ENCODE peak calls at places on chromosomes 2 and 18, in ten cellular contexts. One of them, this sample, is unnamed.

GRCh38 chr18:13447621-13448020 is 229.1 kb downstream of the LDLRAD4 start:
- DNase-seq in RCC 7860: peak
- DNase-seq in naive thymus-derived CD8-positive, alpha-beta T cell: no peak
- DNase-seq in head of caudate nucleus: no peak
- DNase-seq in NCI-H1417: peak
- DNase-seq in posterior vena cava: peak
- DNase-seq in glomerular endothelial cell: no peak
- DNase-seq in stimulated activated CD4-positive, alpha-beta T cell treated with anti-CD3 and anti-CD28 coated beads, Interleukin-15, amount 100 ng/mL, for 1 hour: no peak
- DNase-seq in substantia nigra: no peak
- DNase-seq in activated CD4-positive, CD25-positive, alpha-beta regulatory T cell: no peak
- DNase-seq in this sample: no peak

GRCh38 chr2:204871246-204871953 is 326.1 kb downstream of the PARD3B start:
- DNase-seq in RCC 7860: peak
- DNase-seq in naive thymus-derived CD8-positive, alpha-beta T cell: no peak
- DNase-seq in head of caudate nucleus: no peak
- DNase-seq in NCI-H1417: peak
- DNase-seq in posterior vena cava: no peak
- DNase-seq in glomerular endothelial cell: peak
- DNase-seq in stimulated activated CD4-positive, alpha-beta T cell treated with anti-CD3 and anti-CD28 coated beads, Interleukin-15, amount 100 ng/mL, for 1 hour: no peak
- DNase-seq in substantia nigra: no peak
- DNase-seq in activated CD4-positive, CD25-positive, alpha-beta regulatory T cell: no peak
- DNase-seq in this sample: no peak

GRCh38 chr2:234674781-234675201 is 177.9 kb upstream of the ARL4C start:
- DNase-seq in RCC 7860: peak
- DNase-seq in naive thymus-derived CD8-positive, alpha-beta T cell: no peak
- DNase-seq in head of caudate nucleus: no peak
- DNase-seq in NCI-H1417: no peak
- DNase-seq in posterior vena cava: no peak
- DNase-seq in glomerular endothelial cell: no peak
- DNase-seq in stimulated activated CD4-positive, alpha-beta T cell treated with anti-CD3 and anti-CD28 coated beads, Interleukin-15, amount 100 ng/mL, for 1 hour: no peak
- DNase-seq in substantia nigra: no peak
- DNase-seq in activated CD4-positive, CD25-positive, alpha-beta regulatory T cell: no peak
- DNase-seq in this sample: no peak

GRCh38 chr2:46747297-46747818 is 168.2 kb downstream of the MCFD2 start:
- DNase-seq in RCC 7860: no peak
- DNase-seq in naive thymus-derived CD8-positive, alpha-beta T cell: no peak
- DNase-seq in head of caudate nucleus: no peak
- DNase-seq in NCI-H1417: no peak
- DNase-seq in posterior vena cava: no peak
- DNase-seq in glomerular endothelial cell: no peak
- DNase-seq in stimulated activated CD4-positive, alpha-beta T cell treated with anti-CD3 and anti-CD28 coated beads, Interleukin-15, amount 100 ng/mL, for 1 hour: no peak
- DNase-seq in substantia nigra: no peak
- DNase-seq in activated CD4-positive, CD25-positive, alpha-beta regulatory T cell: no peak
- DNase-seq in this sample: no peak

GRCh38 chr18:48913201-48913600 is 37.6 kb downstream of the SMAD7 start:
- DNase-seq in RCC 7860: no peak
- DNase-seq in naive thymus-derived CD8-positive, alpha-beta T cell: no peak
- DNase-seq in head of caudate nucleus: no peak
- DNase-seq in NCI-H1417: no peak
- DNase-seq in posterior vena cava: no peak
- DNase-seq in glomerular endothelial cell: no peak
- DNase-seq in stimulated activated CD4-positive, alpha-beta T cell treated with anti-CD3 and anti-CD28 coated beads, Interleukin-15, amount 100 ng/mL, for 1 hour: peak
- DNase-seq in substantia nigra: no peak
- DNase-seq in activated CD4-positive, CD25-positive, alpha-beta regulatory T cell: peak
- DNase-seq in this sample: no peak

GRCh38 chr2:63976125-63976510 is 43.1 kb downstream of the VPS54 start:
- DNase-seq in RCC 7860: no peak
- DNase-seq in naive thymus-derived CD8-positive, alpha-beta T cell: no peak
- DNase-seq in head of caudate nucleus: no peak
- DNase-seq in NCI-H1417: no peak
- DNase-seq in posterior vena cava: no peak
- DNase-seq in glomerular endothelial cell: no peak
- DNase-seq in stimulated activated CD4-positive, alpha-beta T cell treated with anti-CD3 and anti-CD28 coated beads, Interleukin-15, amount 100 ng/mL, for 1 hour: no peak
- DNase-seq in substantia nigra: no peak
- DNase-seq in activated CD4-positive, CD25-positive, alpha-beta regulatory T cell: no peak
- DNase-seq in this sample: no peak

GRCh38 chr2:223316346-223316745 is 264.4 kb downstream of the KCNE4 start:
- DNase-seq in RCC 7860: no peak
- DNase-seq in naive thymus-derived CD8-positive, alpha-beta T cell: no peak
- DNase-seq in head of caudate nucleus: no peak
- DNase-seq in NCI-H1417: no peak
- DNase-seq in posterior vena cava: no peak
- DNase-seq in glomerular endothelial cell: no peak
- DNase-seq in stimulated activated CD4-positive, alpha-beta T cell treated with anti-CD3 and anti-CD28 coated beads, Interleukin-15, amount 100 ng/mL, for 1 hour: no peak
- DNase-seq in substantia nigra: no peak
- DNase-seq in activated CD4-positive, CD25-positive, alpha-beta regulatory T cell: no peak
- DNase-seq in this sample: no peak

GRCh38 chr2:238097988-238098853 is 1.9 kb upstream of the ESPNL start:
- DNase-seq in RCC 7860: peak
- DNase-seq in naive thymus-derived CD8-positive, alpha-beta T cell: no peak
- DNase-seq in head of caudate nucleus: no peak
- DNase-seq in NCI-H1417: peak
- DNase-seq in posterior vena cava: peak
- DNase-seq in glomerular endothelial cell: peak
- DNase-seq in stimulated activated CD4-positive, alpha-beta T cell treated with anti-CD3 and anti-CD28 coated beads, Interleukin-15, amount 100 ng/mL, for 1 hour: no peak
- DNase-seq in substantia nigra: no peak
- DNase-seq in activated CD4-positive, CD25-positive, alpha-beta regulatory T cell: no peak
- DNase-seq in this sample: no peak

GRCh38 chr2:64652231-64653173 is 1.2 kb downstream of the SERTAD2 start:
- DNase-seq in RCC 7860: peak
- DNase-seq in naive thymus-derived CD8-positive, alpha-beta T cell: no peak
- DNase-seq in head of caudate nucleus: no peak
- DNase-seq in NCI-H1417: peak
- DNase-seq in posterior vena cava: no peak
- DNase-seq in glomerular endothelial cell: no peak
- DNase-seq in stimulated activated CD4-positive, alpha-beta T cell treated with anti-CD3 and anti-CD28 coated beads, Interleukin-15, amount 100 ng/mL, for 1 hour: no peak
- DNase-seq in substantia nigra: no peak
- DNase-seq in activated CD4-positive, CD25-positive, alpha-beta regulatory T cell: no peak
- DNase-seq in this sample: no peak

GRCh38 chr2:148300534-148300933 is 279.6 kb downstream of the MBD5 start:
- DNase-seq in RCC 7860: no peak
- DNase-seq in naive thymus-derived CD8-positive, alpha-beta T cell: no peak
- DNase-seq in head of caudate nucleus: no peak
- DNase-seq in NCI-H1417: no peak
- DNase-seq in posterior vena cava: no peak
- DNase-seq in glomerular endothelial cell: no peak
- DNase-seq in stimulated activated CD4-positive, alpha-beta T cell treated with anti-CD3 and anti-CD28 coated beads, Interleukin-15, amount 100 ng/mL, for 1 hour: no peak
- DNase-seq in substantia nigra: no peak
- DNase-seq in activated CD4-positive, CD25-positive, alpha-beta regulatory T cell: no peak
- DNase-seq in this sample: no peak

GRCh38 chr2:182586426-182586825 is 129.6 kb upstream of the DNAJC10 start:
- DNase-seq in RCC 7860: no peak
- DNase-seq in naive thymus-derived CD8-positive, alpha-beta T cell: no peak
- DNase-seq in head of caudate nucleus: no peak
- DNase-seq in NCI-H1417: no peak
- DNase-seq in posterior vena cava: no peak
- DNase-seq in glomerular endothelial cell: no peak
- DNase-seq in stimulated activated CD4-positive, alpha-beta T cell treated with anti-CD3 and anti-CD28 coated beads, Interleukin-15, amount 100 ng/mL, for 1 hour: no peak
- DNase-seq in substantia nigra: no peak
- DNase-seq in activated CD4-positive, CD25-positive, alpha-beta regulatory T cell: no peak
- DNase-seq in this sample: no peak

GRCh38 chr18:50816767-50817166 is 3.0 kb downstream of the MRO start:
- DNase-seq in RCC 7860: no peak
- DNase-seq in naive thymus-derived CD8-positive, alpha-beta T cell: no peak
- DNase-seq in head of caudate nucleus: no peak
- DNase-seq in NCI-H1417: peak
- DNase-seq in posterior vena cava: no peak
- DNase-seq in glomerular endothelial cell: no peak
- DNase-seq in stimulated activated CD4-positive, alpha-beta T cell treated with anti-CD3 and anti-CD28 coated beads, Interleukin-15, amount 100 ng/mL, for 1 hour: no peak
- DNase-seq in substantia nigra: no peak
- DNase-seq in activated CD4-positive, CD25-positive, alpha-beta regulatory T cell: no peak
- DNase-seq in this sample: no peak

GRCh38 chr2:231197741-231198290 is 615 bp upstream of the ARMC9 start:
- DNase-seq in RCC 7860: no peak
- DNase-seq in naive thymus-derived CD8-positive, alpha-beta T cell: no peak
- DNase-seq in head of caudate nucleus: no peak
- DNase-seq in NCI-H1417: no peak
- DNase-seq in posterior vena cava: no peak
- DNase-seq in glomerular endothelial cell: no peak
- DNase-seq in stimulated activated CD4-positive, alpha-beta T cell treated with anti-CD3 and anti-CD28 coated beads, Interleukin-15, amount 100 ng/mL, for 1 hour: no peak
- DNase-seq in substantia nigra: no peak
- DNase-seq in activated CD4-positive, CD25-positive, alpha-beta regulatory T cell: no peak
- DNase-seq in this sample: no peak

GRCh38 chr2:204479557-204479956 is 65.7 kb upstream of the PARD3B start:
- DNase-seq in RCC 7860: peak
- DNase-seq in naive thymus-derived CD8-positive, alpha-beta T cell: no peak
- DNase-seq in head of caudate nucleus: no peak
- DNase-seq in NCI-H1417: no peak
- DNase-seq in posterior vena cava: no peak
- DNase-seq in glomerular endothelial cell: no peak
- DNase-seq in stimulated activated CD4-positive, alpha-beta T cell treated with anti-CD3 and anti-CD28 coated beads, Interleukin-15, amount 100 ng/mL, for 1 hour: no peak
- DNase-seq in substantia nigra: no peak
- DNase-seq in activated CD4-positive, CD25-positive, alpha-beta regulatory T cell: no peak
- DNase-seq in this sample: no peak

GRCh38 chr18:2536493-2536892 is 34.8 kb downstream of the METTL4 start:
- DNase-seq in RCC 7860: no peak
- DNase-seq in naive thymus-derived CD8-positive, alpha-beta T cell: no peak
- DNase-seq in head of caudate nucleus: no peak
- DNase-seq in NCI-H1417: no peak
- DNase-seq in posterior vena cava: no peak
- DNase-seq in glomerular endothelial cell: no peak
- DNase-seq in stimulated activated CD4-positive, alpha-beta T cell treated with anti-CD3 and anti-CD28 coated beads, Interleukin-15, amount 100 ng/mL, for 1 hour: no peak
- DNase-seq in substantia nigra: no peak
- DNase-seq in activated CD4-positive, CD25-positive, alpha-beta regulatory T cell: no peak
- DNase-seq in this sample: no peak

GRCh38 chr2:57182941-57183340 is 863.7 kb upstream of the VRK2 start:
- DNase-seq in RCC 7860: no peak
- DNase-seq in naive thymus-derived CD8-positive, alpha-beta T cell: no peak
- DNase-seq in head of caudate nucleus: no peak
- DNase-seq in NCI-H1417: no peak
- DNase-seq in posterior vena cava: no peak
- DNase-seq in glomerular endothelial cell: no peak
- DNase-seq in stimulated activated CD4-positive, alpha-beta T cell treated with anti-CD3 and anti-CD28 coated beads, Interleukin-15, amount 100 ng/mL, for 1 hour: no peak
- DNase-seq in substantia nigra: no peak
- DNase-seq in activated CD4-positive, CD25-positive, alpha-beta regulatory T cell: no peak
- DNase-seq in this sample: no peak

GRCh38 chr2:64402876-64403275 is 51.1 kb upstream of the LGALSL start:
- DNase-seq in RCC 7860: no peak
- DNase-seq in naive thymus-derived CD8-positive, alpha-beta T cell: no peak
- DNase-seq in head of caudate nucleus: no peak
- DNase-seq in NCI-H1417: no peak
- DNase-seq in posterior vena cava: no peak
- DNase-seq in glomerular endothelial cell: peak
- DNase-seq in stimulated activated CD4-positive, alpha-beta T cell treated with anti-CD3 and anti-CD28 coated beads, Interleukin-15, amount 100 ng/mL, for 1 hour: no peak
- DNase-seq in substantia nigra: no peak
- DNase-seq in activated CD4-positive, CD25-positive, alpha-beta regulatory T cell: no peak
- DNase-seq in this sample: no peak

GRCh38 chr18:56238576-56238975 is 399.8 kb downstream of the TXNL1 start:
- DNase-seq in RCC 7860: no peak
- DNase-seq in naive thymus-derived CD8-positive, alpha-beta T cell: no peak
- DNase-seq in head of caudate nucleus: no peak
- DNase-seq in NCI-H1417: no peak
- DNase-seq in posterior vena cava: no peak
- DNase-seq in glomerular endothelial cell: no peak
- DNase-seq in stimulated activated CD4-positive, alpha-beta T cell treated with anti-CD3 and anti-CD28 coated beads, Interleukin-15, amount 100 ng/mL, for 1 hour: no peak
- DNase-seq in substantia nigra: no peak
- DNase-seq in activated CD4-positive, CD25-positive, alpha-beta regulatory T cell: no peak
- DNase-seq in this sample: no peak

GRCh38 chr2:157922815-157923214 is 46.7 kb upstream of the ACVR1 start:
- DNase-seq in RCC 7860: no peak
- DNase-seq in naive thymus-derived CD8-positive, alpha-beta T cell: no peak
- DNase-seq in head of caudate nucleus: no peak
- DNase-seq in NCI-H1417: no peak
- DNase-seq in posterior vena cava: no peak
- DNase-seq in glomerular endothelial cell: no peak
- DNase-seq in stimulated activated CD4-positive, alpha-beta T cell treated with anti-CD3 and anti-CD28 coated beads, Interleukin-15, amount 100 ng/mL, for 1 hour: no peak
- DNase-seq in substantia nigra: no peak
- DNase-seq in activated CD4-positive, CD25-positive, alpha-beta regulatory T cell: no peak
- DNase-seq in this sample: no peak

GRCh38 chr18:65750421-65751144 is at the start of gene CDH7:
- DNase-seq in RCC 7860: no peak
- DNase-seq in naive thymus-derived CD8-positive, alpha-beta T cell: no peak
- DNase-seq in head of caudate nucleus: no peak
- DNase-seq in NCI-H1417: no peak
- DNase-seq in posterior vena cava: no peak
- DNase-seq in glomerular endothelial cell: no peak
- DNase-seq in stimulated activated CD4-positive, alpha-beta T cell treated with anti-CD3 and anti-CD28 coated beads, Interleukin-15, amount 100 ng/mL, for 1 hour: no peak
- DNase-seq in substantia nigra: no peak
- DNase-seq in activated CD4-positive, CD25-positive, alpha-beta regulatory T cell: no peak
- DNase-seq in this sample: peak

GRCh38 chr18:49055787-49056186 is 105.0 kb upstream of the SMAD7 start:
- DNase-seq in RCC 7860: peak
- DNase-seq in naive thymus-derived CD8-positive, alpha-beta T cell: peak
- DNase-seq in head of caudate nucleus: no peak
- DNase-seq in NCI-H1417: no peak
- DNase-seq in posterior vena cava: peak
- DNase-seq in glomerular endothelial cell: no peak
- DNase-seq in stimulated activated CD4-positive, alpha-beta T cell treated with anti-CD3 and anti-CD28 coated beads, Interleukin-15, amount 100 ng/mL, for 1 hour: no peak
- DNase-seq in substantia nigra: no peak
- DNase-seq in activated CD4-positive, CD25-positive, alpha-beta regulatory T cell: no peak
- DNase-seq in this sample: no peak

This sample was measured in occipital lobe.